ENCODE peak calls at places on chromosome 7, in seven cellular contexts. N is SK-N-SH, O is K562, U is HepG2, R is GM12892, Q is GM12878, T is H1. M is an unnamed sample.

GRCh38 chr7:100974021-100974420 is 4.7 kb downstream of the MUC12 start:
- DNase-seq in N (no peak), O (no peak), U (no peak), R (no peak), Q (no peak), T (no peak), M (no peak)

GRCh38 chr7:12013983-12014382 is 182.0 kb upstream of the THSD7A start:
- DNase-seq in N (no peak), O (no peak), U (no peak), R (no peak), Q (no peak), T (no peak), M (no peak)

GRCh38 chr7:17680026-17680425 is 260.3 kb downstream of the SNX13 start:
- DNase-seq in N (no peak), O (no peak), U (no peak), R (no peak), Q (no peak), T (no peak), M (no peak)

GRCh38 chr7:28383949-28384348 is 28.4 kb upstream of the CREB5 start:
- DNase-seq in N (no peak), O (no peak), U (no peak), R (no peak), Q (no peak), T (no peak), M (no peak)

GRCh38 chr7:81690688-81691087 is 79.2 kb downstream of the HGF start:
- DNase-seq in N (no peak), O (no peak), U (no peak), R (no peak), Q (no peak), T (no peak), M (no peak)

GRCh38 chr7:80858141-80858903 is 60.5 kb downstream of the SEMA3C start:
- DNase-seq in N (no peak), O (no peak), U (peak; percentile 50), R (no peak), Q (no peak), T (no peak), M (no peak)

GRCh38 chr7:122248472-122248871 is 56.1 kb downstream of the FEZF1 start:
- DNase-seq in N (no peak), O (no peak), U (no peak), R (no peak), Q (no peak), T (no peak), M (no peak)

GRCh38 chr7:151080091-151080521 is 503 bp downstream of the FASTK start:
- DNase-seq in N (peak; percentile 77), O (peak; percentile 64), U (no peak), R (no peak), Q (no peak), T (no peak), M (no peak)

GRCh38 chr7:128311-129080 is 63.9 kb upstream of the FAM20C start:
- DNase-seq in N (no peak), O (no peak), U (no peak), R (no peak), Q (no peak), T (no peak), M (no peak)

GRCh38 chr7:10889266-10889898 is 84.3 kb upstream of the PHF14 start:
- DNase-seq in N (peak; percentile 78), O (peak; percentile 71), U (peak; percentile 46), R (peak; percentile 32), Q (no peak), T (peak; percentile 41), M (peak; percentile 46)

GRCh38 chr7:73995821-73996511 is 32.0 kb upstream of the ELN start:
- DNase-seq in N (no peak), O (no peak), U (no peak), R (no peak), Q (no peak), T (no peak), M (no peak)

GRCh38 chr7:114700267-114700666 is 221.6 kb upstream of the MDFIC start:
- DNase-seq in N (no peak), O (no peak), U (no peak), R (no peak), Q (no peak), T (no peak), M (no peak)

GRCh38 chr7:106480616-106481031 is 180.3 kb downstream of the CCDC71L start:
- DNase-seq in N (no peak), O (peak; percentile 43), U (no peak), R (no peak), Q (no peak), T (no peak), M (no peak)

GRCh38 chr7:3589756-3590155 is 288.7 kb downstream of the SDK1 start:
- DNase-seq in N (no peak), O (no peak), U (no peak), R (no peak), Q (no peak), T (no peak), M (no peak)

GRCh38 chr7:155198901-155199845 is 98.5 kb upstream of the INSIG1 start:
- DNase-seq in N (no peak), O (no peak), U (no peak), R (no peak), Q (no peak), T (no peak), M (no peak)

GRCh38 chr7:32115831-32116230 is 45.6 kb upstream of the PDE1C start:
- DNase-seq in N (no peak), O (no peak), U (no peak), R (no peak), Q (no peak), T (no peak), M (no peak)

GRCh38 chr7:100884741-100885439 is 4.6 kb downstream of the UFSP1 start:
- DNase-seq in N (peak; percentile 30), O (no peak), U (no peak), R (no peak), Q (no peak), T (no peak), M (no peak)

GRCh38 chr7:97772034-97772891 is 40.4 kb downstream of the TAC1 start:
- DNase-seq in N (no peak), O (no peak), U (no peak), R (no peak), Q (no peak), T (no peak), M (no peak)

GRCh38 chr7:115099906-115100305 is 178.0 kb downstream of the MDFIC start:
- DNase-seq in N (no peak), O (no peak), U (peak; percentile 52), R (no peak), Q (no peak), T (no peak), M (no peak)

GRCh38 chr7:69422473-69423102 is 175.7 kb upstream of the AUTS2 start:
- DNase-seq in N (no peak), O (no peak), U (no peak), R (no peak), Q (no peak), T (no peak), M (no peak)

GRCh38 chr7:129607471-129608120 is 3.9 kb upstream of the NRF1 start:
- DNase-seq in N (peak; percentile 64), O (peak; percentile 78), U (no peak), R (peak; percentile 37), Q (no peak), T (no peak), M (peak; percentile 30)

GRCh38 chr7:47147213-47147631 is 434.7 kb downstream of the TNS3 start:
- DNase-seq in N (no peak), O (no peak), U (peak; percentile 86), R (no peak), Q (no peak), T (no peak), M (no peak)

DNA sequence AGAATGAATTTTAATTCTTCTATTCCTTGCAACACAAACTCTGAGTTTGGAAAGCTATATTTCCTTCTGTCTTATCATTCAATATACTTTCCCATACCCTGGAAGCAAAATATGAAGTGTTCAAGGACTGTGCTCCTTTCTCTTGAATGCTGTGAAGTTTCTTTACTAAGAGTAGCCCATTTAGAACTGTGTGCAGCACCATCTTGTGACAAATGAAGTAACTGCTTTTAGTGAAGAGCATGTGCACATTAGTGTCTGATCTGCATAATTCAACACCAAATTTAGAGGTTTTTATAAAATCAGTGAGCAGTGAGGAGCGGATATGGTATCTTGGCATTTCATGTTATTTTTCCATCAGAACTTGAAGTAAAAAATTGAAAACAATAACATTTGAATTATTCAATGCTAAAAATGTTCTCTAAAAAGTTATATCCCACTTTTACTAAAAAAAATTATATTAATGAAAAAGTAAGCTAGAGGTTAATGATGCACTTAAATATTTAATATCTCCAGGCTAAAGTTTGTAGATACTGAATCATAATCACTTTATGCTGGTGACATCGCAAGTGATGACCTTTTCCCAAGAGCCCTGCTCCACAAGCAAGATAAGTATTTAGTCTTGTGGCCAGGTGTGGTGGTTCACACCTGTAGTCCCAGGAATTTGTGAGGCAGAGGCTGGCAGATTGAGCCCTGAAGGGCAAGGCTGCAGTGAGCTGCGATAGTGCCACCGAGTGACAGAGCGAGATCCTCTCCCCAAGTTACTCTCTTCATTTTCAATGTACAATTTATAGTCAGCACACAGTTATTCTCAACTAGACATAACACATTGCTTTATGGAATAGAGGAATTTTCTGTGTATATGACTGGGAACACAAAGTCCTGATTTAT is 108.8 kb upstream of the PCLO start:
- DNase-seq in N (peak; percentile 40), O (no peak), U (peak; percentile 1), R (no peak), Q (no peak), T (no peak), M (no peak)
- TF ChIP-seq TAF1 in N (no peak), O (no peak), U (no peak), R (no peak), Q (no peak), T (no peak), M (no peak)

GRCh38 chr7:41943098-41943577 is 240.2 kb upstream of the INHBA start:
- DNase-seq in N (peak; percentile 85), O (peak; percentile 65), U (peak; percentile 66), R (peak; percentile 51), Q (peak; percentile 39), T (no peak), M (peak; percentile 61)
- TF ChIP-seq TAF1 in N (no peak), O (no peak), U (peak; percentile 12), R (no peak), Q (no peak), T (no peak), M (no peak)

DNA sequence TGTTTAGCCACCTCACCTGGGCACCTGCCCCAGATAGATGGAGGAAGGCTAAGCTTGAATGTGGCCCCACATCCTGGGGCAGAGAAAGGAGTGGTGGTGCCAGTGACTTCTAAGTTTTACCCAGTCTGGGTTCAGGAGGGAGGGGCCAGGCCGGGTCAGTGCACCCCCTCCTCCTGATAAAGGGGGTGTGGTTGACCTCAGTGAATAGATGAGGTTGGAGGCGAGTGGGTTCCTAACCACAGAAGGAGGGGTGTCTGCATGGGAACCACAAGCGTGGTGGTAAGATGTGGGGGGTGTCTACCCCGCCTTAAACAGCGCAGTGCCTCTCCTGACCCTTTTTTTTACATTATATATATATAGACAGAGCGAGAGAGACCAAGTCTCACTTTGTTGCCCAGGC is 105.3 kb upstream of the KCTD7 start:
- DNase-seq in N (no peak), O (no peak), U (no peak), R (no peak), Q (no peak), T (no peak), M (no peak)
- TF ChIP-seq TAF1 in N (no peak), O (no peak), U (no peak), R (no peak), Q (no peak), T (no peak), M (no peak)

DNA sequence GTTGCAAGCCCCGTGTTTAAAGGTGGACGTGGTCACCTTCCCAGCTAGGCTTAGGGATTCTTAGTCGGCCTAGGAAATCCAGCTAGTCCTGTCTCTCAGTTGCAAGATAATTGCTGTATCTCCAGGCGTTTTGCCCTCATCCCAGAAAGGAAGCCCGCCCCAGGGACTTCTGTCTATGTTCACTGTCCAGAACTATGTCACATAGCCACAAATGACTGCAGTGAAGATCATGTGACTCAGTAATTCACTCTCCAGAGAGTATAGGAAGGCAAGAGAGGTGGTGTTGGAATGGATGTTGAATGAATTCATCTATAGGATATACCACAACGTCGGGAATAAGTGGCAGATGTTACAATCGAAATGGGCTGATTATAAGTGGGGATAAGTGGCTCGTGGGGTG is 349 bp upstream of the ERVW-1 start:
- DNase-seq in N (no peak), O (no peak), U (no peak), R (no peak), Q (no peak), T (no peak), M (no peak)
- TF ChIP-seq TAF1 in N (no peak), O (no peak), U (no peak), R (no peak), Q (no peak), T (no peak), M (no peak)

M was measured in GM12891.